ENCODE peak calls at places on chromosomes 11 and 22, in ten cellular contexts. D, J, T, N, U, R, L, V, B and K are unnamed samples.

GRCh38 chr11:101523634-101524260 is 60.1 kb downstream of the TRPC6 start:
- DNase-seq in D (no peak), J (no peak), T (no peak), N (no peak), U (no peak), R (no peak), L (no peak), V (no peak), B (no peak), K (no peak)

GRCh38 chr11:38206663-38207062 is 1608.6 kb upstream of the RAG2 start:
- DNase-seq in D (no peak), J (no peak), T (no peak), N (no peak), U (no peak), R (no peak), L (no peak), V (no peak), B (no peak), K (no peak)

GRCh38 chr22:24694971-24695928 is 79.3 kb downstream of the PIWIL3 start:
- DNase-seq in D (no peak), J (no peak), T (no peak), N (no peak), U (no peak), R (no peak), L (no peak), V (no peak), B (no peak), K (no peak)

GRCh38 chr22:24580276-24580675 is 12.6 kb downstream of the LRRC75B start:
- DNase-seq in D (no peak), J (no peak), T (no peak), N (peak), U (no peak), R (peak), L (no peak), V (no peak), B (peak), K (peak)

GRCh38 chr22:44639891-44640617 is 62.0 kb upstream of the PRR5 start:
- DNase-seq in D (no peak), J (no peak), T (no peak), N (no peak), U (no peak), R (no peak), L (peak), V (no peak), B (no peak), K (no peak)

GRCh38 chr11:10526974-10527918 is 13.7 kb downstream of the RNF141 start:
- DNase-seq in D (no peak), J (no peak), T (no peak), N (peak), U (no peak), R (peak), L (no peak), V (no peak), B (no peak), K (peak)

GRCh38 chr11:27541790-27542189 is 35.2 kb upstream of the LIN7C start:
- DNase-seq in D (no peak), J (no peak), T (no peak), N (no peak), U (no peak), R (no peak), L (no peak), V (no peak), B (no peak), K (no peak)

GRCh38 chr11:89521294-89521693 is 30.1 kb upstream of the NOX4 start:
- DNase-seq in D (no peak), J (no peak), T (no peak), N (no peak), U (no peak), R (no peak), L (no peak), V (no peak), B (peak), K (no peak)

GRCh38 chr11:62909107-62909894 is 11.9 kb downstream of the CHRM1 start:
- DNase-seq in D (peak), J (peak), T (peak), N (peak), U (peak), R (peak), L (peak), V (no peak), B (peak), K (peak)

GRCh38 chr11:120386774-120387371 is 50.7 kb downstream of the ARHGEF12 start:
- DNase-seq in D (no peak), J (no peak), T (no peak), N (no peak), U (no peak), R (no peak), L (no peak), V (no peak), B (no peak), K (no peak)

GRCh38 chr22:46637711-46638600 is 17.8 kb downstream of the GRAMD4 start:
- DNase-seq in D (no peak), J (no peak), T (no peak), N (no peak), U (no peak), R (no peak), L (peak), V (no peak), B (no peak), K (no peak)

GRCh38 chr22:35839811-35840739 is 122.4 kb downstream of the APOL5 start:
- DNase-seq in D (peak), J (peak), T (peak), N (peak), U (peak), R (peak), L (peak), V (peak), B (peak), K (peak)

GRCh38 chr22:27810566-27810965 is 9.0 kb upstream of the MN1 start:
- DNase-seq in D (peak), J (no peak), T (peak), N (peak), U (peak), R (peak), L (peak), V (peak), B (peak), K (peak)

GRCh38 chr22:37419916-37420655 is 7.2 kb downstream of the ELFN2 start:
- DNase-seq in D (no peak), J (no peak), T (no peak), N (no peak), U (no peak), R (no peak), L (no peak), V (no peak), B (no peak), K (peak)

GRCh38 chr22:20290045-20290392 is 21.9 kb upstream of the RTN4R start:
- DNase-seq in D (no peak), J (no peak), T (no peak), N (no peak), U (no peak), R (no peak), L (no peak), V (peak), B (no peak), K (no peak)

DNA sequence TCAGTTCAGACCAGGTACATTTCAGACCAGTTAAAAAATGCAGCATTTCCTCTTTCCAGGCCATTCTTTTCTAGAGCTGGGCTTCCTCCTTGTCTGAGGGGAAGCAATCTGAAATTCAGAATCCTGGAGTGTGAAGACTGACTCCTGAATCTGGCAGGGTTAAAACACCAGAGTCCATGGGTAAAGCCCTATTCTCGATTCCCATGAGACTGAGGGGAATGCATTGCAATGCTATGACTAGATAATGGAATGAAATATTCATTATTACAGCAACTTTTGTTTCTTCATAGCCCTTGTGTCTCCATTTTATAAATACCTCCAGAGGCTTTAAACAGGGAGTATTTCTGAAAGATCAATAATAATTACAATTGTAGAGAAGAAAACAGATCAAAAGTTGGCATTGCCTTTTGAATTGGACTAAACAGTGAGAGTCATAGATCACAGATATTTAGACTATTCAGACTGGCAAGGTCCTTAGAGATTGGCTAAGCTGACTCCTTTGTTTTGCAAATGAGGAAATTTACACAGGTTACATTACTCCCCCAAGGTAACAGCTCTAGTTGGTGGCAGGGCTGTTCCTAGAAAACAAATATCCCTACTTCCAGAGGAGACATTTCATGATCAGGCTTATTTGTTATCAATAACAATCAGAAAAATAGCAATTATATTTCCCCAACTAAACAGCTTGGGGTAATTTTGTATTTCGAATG is 632.6 kb upstream of the KIRREL3 start:
- DNase-seq in D (no peak), J (no peak), T (no peak), N (no peak), U (no peak), R (peak), L (no peak), V (no peak), B (peak), K (no peak)
- H3K4me3 ChIP-seq in D (no peak), J (no peak), T (no peak), N (no peak), U (no peak), R (no peak), L (no peak), V (no peak), B (no peak), K (no peak)

GRCh38 chr11:85941380-85941973 is 86.3 kb downstream of the CCDC83 start:
- DNase-seq in D (peak), J (peak), T (peak), N (peak), U (no peak), R (peak), L (peak), V (peak), B (peak), K (peak)
- TF ChIP-seq CTCF in D (peak), J (peak), T (peak), N (peak), U (no peak), R (peak), L (peak), V (peak), B (peak), K (peak)

GRCh38 chr11:111365722-111366559 is 13.1 kb downstream of the POU2AF1 start:
- DNase-seq in D (no peak), J (no peak), T (no peak), N (no peak), U (no peak), R (no peak), L (no peak), V (no peak), B (no peak), K (no peak)
- H3K4me3 ChIP-seq in D (no peak), J (no peak), T (no peak), N (no peak), U (no peak), R (no peak), L (no peak), V (no peak), B (no peak), K (no peak)

DNA sequence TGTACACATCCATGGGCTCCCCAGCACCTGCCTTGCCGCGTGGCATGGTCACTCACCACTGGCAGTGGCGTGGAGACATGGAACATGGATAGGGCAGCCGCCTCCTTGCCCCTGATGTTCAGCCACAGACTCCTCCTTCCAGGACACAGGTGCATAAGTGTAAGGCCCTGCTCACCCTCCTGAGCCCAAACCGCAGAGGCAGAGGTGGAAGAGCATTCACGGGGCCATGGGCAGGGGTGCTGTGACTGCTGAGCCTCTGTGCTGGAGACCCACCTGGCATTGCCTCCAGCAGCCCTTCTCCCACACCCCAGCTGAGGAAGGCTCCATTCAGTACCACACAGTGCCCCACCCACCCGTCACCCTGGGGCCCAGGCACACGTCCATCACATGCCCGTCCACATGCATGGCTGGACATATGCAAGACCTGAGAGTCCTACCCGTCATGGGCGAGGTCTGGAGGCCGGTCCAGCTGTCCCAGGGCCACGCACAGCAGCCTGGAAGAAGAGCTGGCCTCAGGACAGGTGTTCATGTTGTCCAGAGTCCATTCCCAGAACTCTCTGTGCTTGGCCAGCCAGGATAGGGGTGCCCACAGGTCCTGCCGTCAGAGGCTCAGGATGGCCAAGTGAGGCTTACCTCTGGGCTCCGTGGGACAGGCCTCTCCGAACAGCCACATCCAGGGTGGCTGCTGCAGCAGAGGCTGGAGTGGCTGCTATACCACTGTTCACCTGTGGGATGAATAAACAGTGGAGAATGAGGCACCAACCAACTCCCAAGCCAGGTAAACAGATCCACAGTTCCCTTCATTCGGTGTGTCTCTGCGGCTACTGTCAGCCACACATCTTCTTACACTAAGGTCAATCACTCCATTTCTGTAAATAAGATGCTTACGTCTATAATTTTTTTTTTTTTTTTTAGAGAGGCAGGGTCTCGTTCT is 1.7 kb upstream of the TUBGCP6 start:
- DNase-seq in D (no peak), J (peak), T (no peak), N (no peak), U (no peak), R (no peak), L (no peak), V (no peak), B (no peak), K (no peak)
- TF ChIP-seq CTCF in D (no peak), J (no peak), T (no peak), N (no peak), U (no peak), R (peak), L (no peak), V (peak), B (peak), K (no peak)

GRCh38 chr11:68855205-68855978 is 13.7 kb upstream of the CPT1A start:
- DNase-seq in D (no peak), J (no peak), T (peak), N (no peak), U (peak), R (peak), L (peak), V (peak), B (peak), K (peak)

GRCh38 chr11:68852628-68853027 is 10.9 kb upstream of the CPT1A start:
- DNase-seq in D (no peak), J (no peak), T (no peak), N (no peak), U (no peak), R (no peak), L (no peak), V (no peak), B (no peak), K (no peak)

GRCh38 chr11:68859123-68859522 is 17.4 kb upstream of the CPT1A start:
- DNase-seq in D (no peak), J (no peak), T (no peak), N (no peak), U (no peak), R (no peak), L (no peak), V (no peak), B (peak), K (no peak)

GRCh38 chr11:68857037-68857586 is 15.4 kb upstream of the CPT1A start:
- DNase-seq in D (no peak), J (no peak), T (no peak), N (no peak), U (no peak), R (no peak), L (no peak), V (no peak), B (no peak), K (no peak)

DNA sequence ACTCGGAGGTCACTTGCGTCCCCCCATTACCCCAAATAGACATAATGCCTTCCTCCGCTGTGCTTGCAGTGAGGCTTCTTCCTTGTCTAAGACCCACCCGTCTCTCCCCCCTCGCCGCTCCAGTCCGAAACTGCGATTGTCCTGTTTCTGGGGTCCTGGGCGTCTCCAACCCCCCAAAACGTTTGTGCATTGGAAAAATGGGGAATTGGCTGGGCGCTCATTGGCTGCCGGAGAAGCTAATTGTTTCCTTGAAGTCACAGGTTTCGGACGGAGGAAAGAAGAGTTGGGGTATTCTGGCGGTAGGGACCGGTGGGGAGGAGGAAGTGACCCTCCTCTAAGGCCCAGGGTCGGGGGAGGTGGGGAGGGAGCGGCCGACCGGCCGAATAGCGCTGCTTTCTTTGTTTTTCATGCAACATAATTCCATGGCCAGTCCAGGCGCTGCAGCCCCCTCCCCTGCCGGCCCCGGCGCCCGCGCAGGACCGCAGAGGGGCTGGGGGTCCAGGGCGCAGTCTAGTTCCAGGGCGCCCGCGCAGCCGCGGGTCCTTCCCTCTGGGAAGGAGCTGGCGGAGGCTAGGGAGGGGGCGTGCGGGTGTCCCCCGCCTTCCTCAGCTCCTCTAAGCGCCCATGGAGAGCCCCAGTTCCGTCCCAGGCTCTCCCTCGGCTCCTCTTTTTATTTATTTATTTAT is 12.7 kb upstream of the CPT1A start:
- DNase-seq in D (no peak), J (no peak), T (no peak), N (no peak), U (no peak), R (no peak), L (no peak), V (no peak), B (no peak), K (no peak)
- H3K4me3 ChIP-seq in D (peak), J (peak), T (peak), N (no peak), U (no peak), R (no peak), L (no peak), V (peak), B (no peak), K (peak)

DNA sequence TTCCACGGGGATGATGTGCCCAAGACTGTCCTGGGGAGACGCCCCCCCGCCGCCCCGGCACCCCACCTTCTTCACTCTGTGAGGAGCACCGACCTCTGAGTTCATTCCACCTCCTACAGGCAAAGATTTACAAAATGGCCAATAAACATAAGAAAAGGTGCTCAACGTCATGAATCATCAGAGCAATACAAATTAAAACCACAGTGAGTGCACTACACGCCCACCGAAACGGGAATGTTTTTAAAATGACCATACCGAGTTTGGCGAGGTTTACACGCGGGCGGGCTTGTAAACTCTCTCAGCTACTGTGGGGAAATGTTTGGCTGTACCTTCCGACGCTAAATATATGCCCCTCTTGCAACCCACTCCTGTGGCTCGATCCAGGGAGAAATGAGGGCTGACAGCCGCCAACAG is 7.9 kb downstream of the NPTXR start:
- DNase-seq in D (no peak), J (no peak), T (peak), N (no peak), U (no peak), R (peak), L (no peak), V (no peak), B (no peak), K (peak)
- TF ChIP-seq CTCF in D (no peak), J (no peak), T (no peak), N (no peak), U (no peak), R (no peak), L (no peak), V (no peak), B (no peak), K (no peak)

DNA sequence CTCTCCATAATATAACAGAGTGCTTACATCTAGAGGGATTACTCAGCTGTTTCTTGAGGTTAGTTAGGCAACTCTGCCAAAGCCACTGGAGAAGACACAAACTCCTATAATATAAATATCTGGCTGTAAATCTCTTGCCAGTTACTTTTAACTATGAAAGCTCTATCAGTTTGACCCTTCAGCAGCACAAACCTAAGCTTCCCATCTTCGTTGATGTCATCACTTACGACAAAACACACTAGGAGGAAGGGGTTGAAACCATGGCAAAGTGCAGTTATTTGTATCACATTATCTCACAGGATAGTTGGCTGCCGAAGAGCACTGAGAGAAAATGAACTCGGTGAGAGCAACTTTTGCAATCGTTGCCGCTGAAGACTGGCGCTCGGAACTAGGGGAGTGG is 922.1 kb downstream of the OPCML start:
- DNase-seq in D (no peak), J (no peak), T (no peak), N (peak), U (no peak), R (peak), L (no peak), V (no peak), B (peak), K (peak)
- H3K4me3 ChIP-seq in D (no peak), J (no peak), T (no peak), N (no peak), U (no peak), R (no peak), L (no peak), V (no peak), B (no peak), K (no peak)

DNA sequence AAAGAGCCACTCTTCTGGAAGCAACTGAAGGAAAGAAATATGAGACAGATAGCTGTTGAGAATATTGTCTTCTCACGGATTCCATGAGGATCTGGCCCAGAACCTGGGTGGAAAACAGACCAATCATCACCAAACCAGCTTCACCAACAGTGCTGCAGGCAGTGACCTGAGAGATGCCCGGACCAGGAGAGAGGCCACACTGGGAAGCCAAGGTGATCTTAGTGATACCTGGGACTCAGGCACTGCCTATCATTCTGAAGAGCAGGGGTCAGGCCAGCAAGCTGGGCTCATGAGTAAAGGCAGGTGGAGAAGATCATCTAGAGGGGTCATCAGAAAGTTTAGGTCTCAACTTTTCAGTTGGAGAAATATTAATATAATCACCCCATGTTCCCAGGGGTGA is 595.8 kb upstream of the CADM1 start:
- DNase-seq in D (no peak), J (no peak), T (no peak), N (no peak), U (no peak), R (no peak), L (no peak), V (no peak), B (no peak), K (no peak)
- TF ChIP-seq CTCF in D (no peak), J (no peak), T (no peak), N (no peak), U (no peak), R (no peak), L (no peak), V (no peak), B (no peak), K (no peak)